ENCODE peak calls at places on chromosomes 7 and 10, in nine cellular contexts. Y, U, E, S, N, G, Q, D and M are unnamed samples.
A peak's percentile ranks its signal among the peaks of the same experiment; 100 is the strongest.

GRCh38 chr7:24891173-24891787 is 88.7 kb downstream of the OSBPL3 start:
- DNase-seq in Y (no peak), U (no peak), E (no peak), S (no peak), N (no peak), G (no peak), Q (no peak), D (no peak), M (no peak)

GRCh38 chr10:22043327-22043633 is 39.8 kb upstream of the DNAJC1 start:
- DNase-seq in Y (no peak), U (no peak), E (no peak), S (no peak), N (no peak), G (no peak), Q (no peak), D (no peak), M (no peak)

GRCh38 chr7:137933270-137934017 is 68.4 kb downstream of the CREB3L2 start:
- DNase-seq in Y (no peak), U (no peak), E (no peak), S (no peak), N (no peak), G (peak; percentile 73), Q (no peak), D (peak; percentile 81), M (no peak)

GRCh38 chr10:70331486-70332268 is 47.9 kb upstream of the NPFFR1 start:
- DNase-seq in Y (peak; percentile 51), U (peak; percentile 35), E (peak; percentile 49), S (no peak), N (peak; percentile 43), G (peak; percentile 93), Q (peak; percentile 99), D (peak; percentile 98), M (peak; percentile 94)

GRCh38 chr7:130387628-130388403 is 7.5 kb downstream of the CPA1 start:
- DNase-seq in Y (peak; percentile 53), U (no peak), E (no peak), S (no peak), N (no peak), G (peak; percentile 41), Q (no peak), D (no peak), M (no peak)

GRCh38 chr10:44460499-44460898 is 75.6 kb upstream of the CXCL12 start:
- DNase-seq in Y (no peak), U (no peak), E (no peak), S (no peak), N (no peak), G (no peak), Q (no peak), D (no peak), M (no peak)

GRCh38 chr10:86308056-86308455 is 58.5 kb downstream of the GRID1 start:
- DNase-seq in Y (no peak), U (no peak), E (no peak), S (peak; percentile 34), N (no peak), G (no peak), Q (no peak), D (no peak), M (no peak)

GRCh38 chr7:14020339-14020900 is 31.0 kb upstream of the ETV1 start:
- DNase-seq in Y (no peak), U (no peak), E (no peak), S (no peak), N (no peak), G (peak; percentile 20), Q (no peak), D (no peak), M (no peak)

GRCh38 chr10:88478256-88478655 is 104.9 kb downstream of the RNLS start:
- DNase-seq in Y (no peak), U (no peak), E (no peak), S (no peak), N (no peak), G (no peak), Q (no peak), D (no peak), M (no peak)

GRCh38 chr10:23100331-23101030 is 5.1 kb downstream of the MSRB2 start:
- DNase-seq in Y (no peak), U (no peak), E (no peak), S (no peak), N (no peak), G (no peak), Q (no peak), D (no peak), M (no peak)

GRCh38 chr7:64045301-64046040 is at the start of gene ZNF727:
- DNase-seq in Y (peak; percentile 74), U (no peak), E (peak; percentile 76), S (peak; percentile 79), N (peak; percentile 65), G (no peak), Q (no peak), D (no peak), M (no peak)

GRCh38 chr10:47365561-47365960 is 17.4 kb downstream of the RBP3 start:
- DNase-seq in Y (no peak), U (peak; percentile 8), E (no peak), S (no peak), N (no peak), G (no peak), Q (no peak), D (no peak), M (no peak)

GRCh38 chr7:153943428-153944370 is 108.5 kb upstream of the DPP6 start:
- DNase-seq in Y (no peak), U (no peak), E (no peak), S (no peak), N (no peak), G (no peak), Q (no peak), D (no peak), M (no peak)

GRCh38 chr7:73852500-73852899 is 8.5 kb upstream of the TMEM270 start:
- DNase-seq in Y (no peak), U (no peak), E (no peak), S (no peak), N (no peak), G (no peak), Q (peak; percentile 8), D (no peak), M (no peak)
- TF ChIP-seq CTCF in Y (no peak), U (no peak), E (no peak), S (no peak), N (no peak), G (no peak), Q (no peak), D (no peak), M (no peak)

GRCh38 chr7:151125835-151126481 is 39.7 kb downstream of the AGAP3 start:
- DNase-seq in Y (no peak), U (no peak), E (no peak), S (no peak), N (no peak), G (no peak), Q (no peak), D (no peak), M (no peak)

GRCh38 chr7:151123485-151124204 is 37.4 kb downstream of the AGAP3 start:
- DNase-seq in Y (peak; percentile 88), U (peak; percentile 90), E (peak; percentile 80), S (peak; percentile 89), N (peak; percentile 81), G (peak; percentile 72), Q (peak; percentile 86), D (peak; percentile 66), M (peak; percentile 47)

GRCh38 chr7:151125459-151125834 is 39.2 kb downstream of the AGAP3 start:
- DNase-seq in Y (no peak), U (peak; percentile 45), E (peak; percentile 64), S (no peak), N (peak; percentile 66), G (no peak), Q (no peak), D (no peak), M (no peak)

GRCh38 chr7:151124205-151124880 is 38.1 kb downstream of the AGAP3 start:
- DNase-seq in Y (no peak), U (no peak), E (no peak), S (no peak), N (no peak), G (no peak), Q (no peak), D (no peak), M (no peak)

DNA sequence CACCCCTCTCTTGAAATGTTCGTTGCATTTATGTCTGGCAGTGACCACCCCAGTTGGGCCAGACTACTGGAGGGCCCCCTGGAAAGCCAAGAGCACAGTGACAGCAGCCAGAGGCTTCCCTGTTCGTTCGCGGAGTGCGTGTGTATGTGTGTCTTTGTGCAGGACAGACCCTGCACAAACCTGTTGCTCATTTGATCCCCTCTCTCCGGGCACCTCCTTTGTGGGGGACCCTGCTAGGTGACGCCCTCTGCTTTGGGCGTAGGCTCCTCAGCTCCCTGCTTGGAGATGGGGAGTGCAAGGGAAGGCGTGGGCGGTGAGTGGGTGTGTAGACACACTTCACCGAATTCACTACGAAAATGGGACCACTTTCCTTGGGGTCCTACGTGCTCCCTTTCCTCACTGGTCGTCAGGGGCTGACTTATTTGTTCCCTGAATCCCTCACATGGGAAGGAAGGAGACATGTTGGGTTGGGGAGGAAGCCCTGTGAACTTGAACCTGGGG is 38.7 kb downstream of the AGAP3 start:
- DNase-seq in Y (no peak), U (no peak), E (no peak), S (no peak), N (no peak), G (no peak), Q (no peak), D (no peak), M (no peak)
- H3K4me3 ChIP-seq in Y (no peak overlapping the region), U (no peak overlapping the region), E (peak overlapping the region; percentile 69), S (no peak overlapping the region), N (peak overlapping the region; percentile 53), G (no peak overlapping the region), Q (no peak overlapping the region), D (no peak overlapping the region), M (no peak overlapping the region)

GRCh38 chr10:104403625-104404024 is 50.0 kb downstream of the CFAP58 start:
- DNase-seq in Y (no peak), U (no peak), E (no peak), S (no peak), N (no peak), G (no peak), Q (no peak), D (no peak), M (no peak)

DNA sequence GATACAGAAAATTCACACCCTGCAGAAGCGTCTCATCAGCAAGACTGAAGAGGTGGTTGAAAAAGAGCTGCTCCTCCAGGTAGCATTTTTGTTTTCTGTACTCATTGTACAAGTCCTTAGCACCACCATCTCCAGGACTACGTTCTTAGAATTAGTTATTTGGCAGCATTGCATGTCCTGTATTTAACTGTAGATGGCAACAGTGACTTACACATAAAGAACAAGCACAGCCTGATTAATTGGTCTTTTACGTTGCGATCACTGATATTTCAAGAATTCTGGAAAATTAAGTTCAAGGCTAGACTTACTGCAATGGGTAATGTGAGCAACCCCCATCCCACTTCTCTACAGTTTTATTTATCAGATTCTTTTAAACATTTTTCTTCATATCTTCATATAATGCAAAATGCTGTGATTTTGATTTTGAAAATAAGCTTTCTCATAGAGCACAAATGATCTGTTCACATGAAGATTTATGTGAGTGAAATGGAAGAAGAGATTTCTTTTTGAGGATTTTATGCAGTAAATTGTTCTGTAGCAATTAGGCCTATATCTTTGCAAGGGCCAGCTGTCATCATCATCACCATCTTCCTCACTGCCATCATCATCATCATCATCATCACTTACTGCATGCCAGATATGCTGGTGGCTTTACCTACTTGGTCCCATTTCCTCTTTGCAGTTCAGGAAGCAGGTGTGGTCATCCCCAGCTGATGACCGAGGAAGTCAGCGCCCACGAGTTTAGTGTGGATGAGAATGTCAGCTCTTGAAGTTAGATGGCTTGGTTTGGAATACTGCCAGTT is 53.3 kb downstream of the CFAP58 start:
- DNase-seq in Y (no peak), U (no peak), E (no peak), S (no peak), N (no peak), G (peak; percentile 34), Q (peak; percentile 47), D (peak; percentile 14), M (no peak)
- TF ChIP-seq CTCF in Y (no peak), U (peak; percentile 25), E (peak; percentile 67), S (peak; percentile 46), N (no peak), G (peak; percentile 71), Q (peak; percentile 59), D (peak; percentile 37), M (peak; percentile 64)

GRCh38 chr7:45919231-45919825 is 1.7 kb downstream of the IGFBP3 start:
- DNase-seq in Y (no peak), U (no peak), E (no peak), S (no peak), N (no peak), G (no peak), Q (no peak), D (no peak), M (no peak)
- H3K4me3 ChIP-seq in Y (no peak overlapping the region), U (peak overlapping the region; percentile 49), E (peak overlapping the region; percentile 75), S (peak overlapping the region; percentile 49), N (peak overlapping the region; percentile 58), G (peak overlapping the region; percentile 55), Q (peak overlapping the region; percentile 80), D (peak overlapping the region; percentile 44), M (no peak overlapping the region)